ENCODE peak calls at places on chromosomes 13 and 19, in eight cellular contexts. O, P, F, A, C, D, H and V are unnamed samples.

GRCh38 chr13:50627111-50627510 is 216.4 kb downstream of the DLEU7 start:
- DNase-seq in P (no peak), D (no peak), A (no peak), O (no peak), C (no peak), H (no peak), F (no peak), V (no peak)

GRCh38 chr19:42480335-42481095 is 37.8 kb upstream of the CXCL17 start:
- DNase-seq in P (no peak), O (no peak), A (no peak), F (peak), C (no peak), H (peak), D (no peak), V (no peak)

GRCh38 chr13:30147380-30147779 is 160.0 kb downstream of the KATNAL1 start:
- DNase-seq in O (no peak), F (no peak), P (no peak), H (no peak), C (no peak), A (no peak), D (peak), V (no peak)

GRCh38 chr19:3809881-3810707 is 23.9 kb upstream of the MATK start:
- DNase-seq in O (no peak), D (peak), C (no peak), A (no peak), P (no peak), F (peak), H (no peak), V (no peak)

GRCh38 chr13:111658150-111659100 is 338.0 kb downstream of the TEX29 start:
- DNase-seq in H (no peak), A (no peak), O (no peak), F (peak), P (no peak), C (no peak), D (no peak), V (no peak)

GRCh38 chr13:32961724-32962123 is 54.5 kb upstream of the KL start:
- DNase-seq in A (no peak), F (no peak), H (no peak), P (no peak), O (no peak), C (no peak), D (no peak), V (no peak)

GRCh38 chr13:113123226-113124150 is 889 bp downstream of the F10 start:
- DNase-seq in O (peak), F (peak), P (no peak), A (no peak), C (no peak), D (no peak), H (no peak), V (peak)

GRCh38 chr19:53772943-53773342 is 51.2 kb downstream of the NLRP12 start:
- DNase-seq in F (peak), D (peak), H (no peak), A (no peak), C (peak), O (peak), P (no peak), V (peak)

GRCh38 chr19:46766569-46767317 is 20.5 kb upstream of the STRN4 start:
- DNase-seq in O (peak), A (no peak), C (no peak), H (peak), F (peak), P (no peak), D (peak), V (peak)

GRCh38 chr19:50204811-50205675 is 1.6 kb downstream of the MYH14 start:
- DNase-seq in A (peak), P (no peak), H (no peak), O (peak), D (no peak), F (peak), C (peak), V (peak)

GRCh38 chr13:49597043-49597669 is 11.8 kb upstream of the RCBTB1 start:
- DNase-seq in C (no peak), O (no peak), F (no peak), D (no peak), A (no peak), H (no peak), P (no peak), V (no peak)

GRCh38 chr13:110713981-110714797 is 689 bp downstream of the ING1 start:
- DNase-seq in F (peak), H (peak), O (peak), C (peak), A (peak), P (peak), D (peak), V (peak)

GRCh38 chr19:32318884-32319520 is 26.4 kb upstream of the ZNF507 start:
- DNase-seq in C (no peak), D (peak), O (no peak), P (no peak), A (no peak), H (no peak), F (peak), V (peak)

GRCh38 chr13:103187621-103188020 is 121.4 kb upstream of the SLC10A2 start:
- DNase-seq in D (no peak), A (no peak), P (no peak), C (no peak), H (no peak), F (no peak), O (no peak), V (no peak)

GRCh38 chr13:102147353-102147752 is 254.5 kb downstream of the FGF14 start:
- DNase-seq in O (no peak), A (no peak), P (no peak), D (no peak), C (no peak), F (no peak), H (no peak), V (no peak)

GRCh38 chr19:33767898-33768413 is 28.7 kb upstream of the KCTD15 start:
- DNase-seq in D (peak), P (no peak), A (no peak), O (no peak), H (no peak), C (no peak), F (peak), V (peak)

GRCh38 chr13:102354011-102354410 is 47.8 kb downstream of the FGF14 start:
- DNase-seq in C (no peak), A (no peak), D (no peak), H (no peak), O (no peak), F (no peak), P (no peak), V (no peak)

GRCh38 chr19:22784051-22784450 is at the start of gene ZNF99:
- DNase-seq in C (peak), O (no peak), P (peak), A (peak), D (no peak), H (no peak), F (no peak), V (peak)

GRCh38 chr19:45621389-45621788 is 17.8 kb downstream of the EML2 start:
- DNase-seq in O (no peak), H (no peak), P (no peak), A (no peak), C (no peak), D (no peak), F (no peak), V (no peak)

GRCh38 chr13:32430018-32430747 is 2.3 kb upstream of the N4BP2L1 start:
- DNase-seq in P (no peak), F (no peak), C (no peak), A (no peak), O (no peak), D (no peak), H (no peak), V (no peak)

GRCh38 chr13:84446972-84447700 is 564.9 kb upstream of the SLITRK1 start:
- DNase-seq in D (no peak), A (no peak), F (no peak), O (peak), H (no peak), P (no peak), C (no peak), V (no peak)

GRCh38 chr13:76210262-76210661 is 574.1 kb downstream of the LMO7 start:
- DNase-seq in D (no peak), H (no peak), A (no peak), C (no peak), O (peak), P (no peak), F (no peak), V (no peak)

GRCh38 chr19:14361824-14362223 is 19.4 kb upstream of the ADGRE5 start:
- DNase-seq in D (peak), O (no peak), H (peak), P (no peak), A (no peak), F (peak), C (no peak), V (no peak)

GRCh38 chr13:38530492-38530891 is 156.4 kb upstream of the FREM2 start:
- DNase-seq in O (no peak), C (no peak), D (no peak), P (no peak), A (no peak), F (no peak), H (no peak), V (no peak)

GRCh38 chr13:113759525-113760137 is 605 bp downstream of the TMEM255B start:
- DNase-seq in F (peak), H (no peak), O (no peak), A (peak), P (no peak), C (no peak), D (no peak), V (peak)

GRCh38 chr19:2484178-2484937 is 8.4 kb downstream of the GADD45B start:
- DNase-seq in F (no peak), D (no peak), P (no peak), O (no peak), A (no peak), H (no peak), C (peak), V (no peak)

GRCh38 chr19:41958367-41959055 is 610 bp downstream of the RABAC1 start:
- DNase-seq in H (peak), D (peak), A (peak), C (peak), F (peak), O (peak), P (peak), V (peak)

GRCh38 chr13:43472344-43472743 is 314.4 kb downstream of the ENOX1 start:
- DNase-seq in O (no peak), P (no peak), D (no peak), C (no peak), A (no peak), H (no peak), F (no peak), V (no peak)

GRCh38 chr13:73970413-73971055 is 163.7 kb downstream of the KLF12 start:
- DNase-seq in A (no peak), F (no peak), C (no peak), D (no peak), O (no peak), H (no peak), P (peak), V (no peak)

GRCh38 chr19:53130506-53130905 is 2.2 kb downstream of the ZNF415 start:
- DNase-seq in A (no peak), F (no peak), O (no peak), C (no peak), D (no peak), H (no peak), P (no peak), V (no peak)

GRCh38 chr19:55487884-55488687 is at the start of gene SSC5D:
- DNase-seq in H (no peak), A (no peak), O (no peak), C (no peak), F (peak), P (no peak), D (no peak), V (peak)

GRCh38 chr13:100490692-100491091 is 97.9 kb downstream of the GGACT start:
- DNase-seq in C (no peak), A (no peak), D (no peak), O (no peak), P (no peak), F (peak), H (no peak), V (no peak)

GRCh38 chr19:4570423-4570822 is 10.9 kb upstream of the SEMA6B start:
- DNase-seq in C (no peak), D (no peak), P (no peak), H (no peak), F (no peak), O (no peak), A (no peak), V (no peak)

GRCh38 chr19:28289294-28290063 is 923.5 kb downstream of the UQCRFS1 start:
- DNase-seq in O (no peak), D (no peak), A (no peak), H (no peak), C (no peak), F (peak), P (peak), V (peak)

GRCh38 chr19:17495639-17496265 is 15.7 kb upstream of the PGLS start:
- DNase-seq in O (no peak), C (no peak), D (no peak), P (no peak), A (no peak), F (peak), H (no peak), V (no peak)

GRCh38 chr19:48480151-48480475 is 10.9 kb downstream of the CYTH2 start:
- DNase-seq in C (no peak), H (peak), O (peak), F (no peak), A (peak), D (no peak), P (peak), V (peak)
- H3K27ac ChIP-seq in C (peak), H (peak), O (peak), F (no peak), A (peak), D (no peak), P (peak), V (peak)

GRCh38 chr19:10858204-10858828 is 10.1 kb downstream of the C19orf38 start:
- DNase-seq in H (no peak), O (no peak), P (no peak), C (no peak), F (peak), D (peak), A (no peak), V (no peak)
- H3K27ac ChIP-seq in H (no peak), O (no peak), P (no peak), C (no peak), F (no peak), D (no peak), A (no peak), V (no peak)

DNA sequence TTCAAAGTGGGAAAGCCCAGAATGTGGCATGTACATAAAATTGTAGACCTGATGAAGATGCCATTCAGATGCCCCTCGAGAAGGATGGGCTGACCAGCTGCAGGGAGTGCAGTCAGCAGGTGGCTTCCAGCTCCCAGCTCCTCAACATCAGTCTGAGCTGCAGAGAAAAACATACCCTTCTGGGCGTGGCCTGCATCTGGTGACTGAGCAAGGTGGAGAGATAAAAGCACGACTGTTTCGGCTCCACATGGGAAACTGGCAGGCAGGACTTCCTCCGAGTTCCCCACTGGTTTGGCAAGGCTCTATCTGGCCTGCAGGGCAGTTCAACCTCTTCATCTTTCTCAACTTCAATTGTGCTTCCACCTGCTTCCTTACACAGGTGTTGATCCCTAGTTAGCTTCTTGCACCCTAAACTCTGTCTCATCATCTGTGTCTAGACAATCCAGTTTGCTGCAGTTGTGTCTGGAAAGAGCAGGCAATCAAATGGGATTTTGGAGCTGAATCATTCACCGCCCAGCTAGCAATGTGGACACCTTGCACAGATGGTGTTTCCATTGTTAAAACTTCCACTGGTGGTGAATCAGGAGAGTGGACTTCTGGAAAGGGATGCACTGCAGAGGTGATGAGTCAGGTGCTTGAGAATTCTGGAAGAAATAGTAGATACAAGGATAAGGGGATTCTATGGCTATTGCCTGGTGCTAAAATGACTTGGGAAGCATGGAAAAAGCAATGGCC is 56.8 kb downstream of the POLR1D start:
- DNase-seq in P (no peak), O (no peak), H (no peak), F (peak), C (no peak), A (no peak), D (no peak), V (no peak)
- H3K27ac ChIP-seq in P (no peak), O (no peak), H (no peak), F (no peak), C (no peak), A (no peak), D (no peak), V (no peak)

GRCh38 chr13:65964672-65965071 is 1265.5 kb downstream of the PCDH9 start:
- DNase-seq in A (no peak), D (no peak), C (no peak), P (no peak), H (no peak), F (no peak), O (no peak), V (no peak)
- H3K27ac ChIP-seq in A (no peak), D (no peak), C (no peak), P (no peak), H (no peak), F (no peak), O (no peak), V (no peak)

GRCh38 chr19:18699403-18700054 is 16.0 kb downstream of the CRTC1 start:
- DNase-seq in O (no peak), A (no peak), C (no peak), P (no peak), H (no peak), D (peak), F (peak), V (no peak)
- H3K27ac ChIP-seq in O (peak), A (no peak), C (peak), P (no peak), H (peak), D (peak), F (no peak), V (no peak)

GRCh38 chr13:99374994-99375805 is 68.0 kb upstream of the GPR183 start:
- DNase-seq in F (peak), H (peak), O (peak), P (no peak), C (no peak), A (no peak), D (peak), V (no peak)
- H3K27ac ChIP-seq in F (no peak), H (peak), O (peak), P (no peak), C (no peak), A (no peak), D (peak), V (no peak)